ENCODE peak calls at places on chromosomes 13 and 19, in five cellular contexts. One of them, this sample, is unnamed.

GRCh38 chr19:42062381-42062780 is 7.6 kb downstream of the GRIK5 start:
- DNase-seq in Peyer's patch: no peak
- DNase-seq in SK-N-SH: no peak
- DNase-seq in cardiac muscle cell: no peak
- DNase-seq in foreskin keratinocyte: no peak
- DNase-seq in this sample: no peak

GRCh38 chr19:40407714-40408600 is 5.2 kb downstream of the PRX start:
- DNase-seq in foreskin keratinocyte: no peak
- DNase-seq in SK-N-SH: no peak
- DNase-seq in cardiac muscle cell: no peak
- DNase-seq in Peyer's patch: peak
- DNase-seq in this sample: no peak

GRCh38 chr13:109220631-109221030 is 565.8 kb downstream of the IRS2 start:
- DNase-seq in foreskin keratinocyte: no peak
- DNase-seq in SK-N-SH: no peak
- DNase-seq in Peyer's patch: no peak
- DNase-seq in cardiac muscle cell: no peak
- DNase-seq in this sample: no peak

GRCh38 chr19:39087907-39088686 is 3.9 kb downstream of the ACP7 start:
- DNase-seq in Peyer's patch: no peak
- DNase-seq in cardiac muscle cell: no peak
- DNase-seq in foreskin keratinocyte: no peak
- DNase-seq in SK-N-SH: no peak
- DNase-seq in this sample: no peak

GRCh38 chr19:55262359-55262758 is 3.5 kb upstream of the PPP6R1 start:
- DNase-seq in Peyer's patch: no peak
- DNase-seq in foreskin keratinocyte: no peak
- DNase-seq in SK-N-SH: no peak
- DNase-seq in cardiac muscle cell: no peak
- DNase-seq in this sample: no peak

GRCh38 chr13:30376426-30377311 is 45.6 kb upstream of the UBE2L5 start:
- DNase-seq in SK-N-SH: no peak
- DNase-seq in cardiac muscle cell: peak
- DNase-seq in Peyer's patch: peak
- DNase-seq in foreskin keratinocyte: no peak
- DNase-seq in this sample: peak

GRCh38 chr13:99371956-99372355 is 64.8 kb upstream of the GPR183 start:
- DNase-seq in cardiac muscle cell: no peak
- DNase-seq in Peyer's patch: peak
- DNase-seq in SK-N-SH: no peak
- DNase-seq in foreskin keratinocyte: no peak
- DNase-seq in this sample: no peak

GRCh38 chr19:6564393-6564792 is 26.6 kb downstream of the CD70 start:
- DNase-seq in foreskin keratinocyte: no peak
- DNase-seq in Peyer's patch: no peak
- DNase-seq in cardiac muscle cell: no peak
- DNase-seq in SK-N-SH: no peak
- DNase-seq in this sample: peak

GRCh38 chr13:101520672-101521071 is 68.2 kb downstream of the ITGBL1 start:
- DNase-seq in foreskin keratinocyte: peak
- DNase-seq in cardiac muscle cell: no peak
- DNase-seq in SK-N-SH: no peak
- DNase-seq in Peyer's patch: no peak
- DNase-seq in this sample: no peak

GRCh38 chr13:80100636-80101035 is 240.3 kb downstream of the SPRY2 start:
- DNase-seq in cardiac muscle cell: no peak
- DNase-seq in foreskin keratinocyte: no peak
- DNase-seq in Peyer's patch: no peak
- DNase-seq in SK-N-SH: no peak
- DNase-seq in this sample: no peak

GRCh38 chr13:96650301-96650886 is 343.9 kb downstream of the OXGR1 start:
- DNase-seq in cardiac muscle cell: no peak
- DNase-seq in SK-N-SH: no peak
- DNase-seq in Peyer's patch: no peak
- DNase-seq in foreskin keratinocyte: peak
- DNase-seq in this sample: no peak

GRCh38 chr19:30284885-30285284 is 87.3 kb upstream of the ZNF536 start:
- DNase-seq in cardiac muscle cell: no peak
- DNase-seq in foreskin keratinocyte: no peak
- DNase-seq in SK-N-SH: no peak
- DNase-seq in Peyer's patch: no peak
- DNase-seq in this sample: no peak

GRCh38 chr19:34409189-34410164 is 5.3 kb downstream of the PDCD2L start:
- DNase-seq in SK-N-SH: no peak
- DNase-seq in Peyer's patch: peak
- DNase-seq in cardiac muscle cell: no peak
- DNase-seq in foreskin keratinocyte: no peak
- DNase-seq in this sample: no peak

GRCh38 chr13:41056996-41057711 is 4.2 kb upstream of the WBP4 start:
- DNase-seq in foreskin keratinocyte: no peak
- DNase-seq in Peyer's patch: no peak
- DNase-seq in cardiac muscle cell: no peak
- DNase-seq in SK-N-SH: no peak
- DNase-seq in this sample: no peak

DNA sequence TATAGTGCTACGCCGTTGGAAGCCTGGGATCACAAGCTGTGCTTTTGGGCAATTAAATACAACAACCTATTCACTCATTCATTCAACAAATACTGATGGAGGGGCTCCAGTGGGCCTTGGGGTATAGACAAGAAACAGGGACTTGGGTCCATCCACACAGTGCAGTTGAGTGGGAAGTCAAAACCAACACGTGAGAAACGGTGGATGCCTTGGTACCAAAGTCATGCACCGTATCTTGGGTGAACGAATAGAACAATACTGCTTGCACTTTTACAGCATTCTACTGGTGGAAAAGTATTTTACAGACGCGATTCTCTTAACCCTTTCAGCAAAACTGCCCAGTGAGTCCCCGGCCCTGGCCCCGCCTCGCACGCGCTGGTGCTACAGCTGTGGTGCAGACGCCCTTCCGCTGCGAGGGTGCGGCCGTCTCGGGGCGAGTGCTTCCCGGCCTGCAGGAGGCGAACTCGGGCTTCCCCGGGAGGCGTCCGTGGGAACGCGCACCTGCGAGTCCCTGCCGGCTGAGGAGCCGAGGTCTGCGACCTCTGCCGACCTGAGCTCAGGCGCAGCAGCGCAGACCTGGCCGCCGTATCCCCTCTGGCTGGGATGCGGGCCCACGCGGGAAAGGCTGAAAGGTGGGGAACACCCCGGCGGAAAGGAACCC is 8.3 kb downstream of the TNFRSF19 start:
- DNase-seq in foreskin keratinocyte: no peak
- DNase-seq in SK-N-SH: peak
- DNase-seq in cardiac muscle cell: peak
- DNase-seq in Peyer's patch: peak
- DNase-seq in this sample: peak
- TF ChIP-seq CTCF in foreskin keratinocyte: peak
- TF ChIP-seq CTCF in SK-N-SH: peak
- TF ChIP-seq CTCF in cardiac muscle cell: peak
- TF ChIP-seq CTCF in Peyer's patch: peak
- TF ChIP-seq CTCF in this sample: peak

DNA sequence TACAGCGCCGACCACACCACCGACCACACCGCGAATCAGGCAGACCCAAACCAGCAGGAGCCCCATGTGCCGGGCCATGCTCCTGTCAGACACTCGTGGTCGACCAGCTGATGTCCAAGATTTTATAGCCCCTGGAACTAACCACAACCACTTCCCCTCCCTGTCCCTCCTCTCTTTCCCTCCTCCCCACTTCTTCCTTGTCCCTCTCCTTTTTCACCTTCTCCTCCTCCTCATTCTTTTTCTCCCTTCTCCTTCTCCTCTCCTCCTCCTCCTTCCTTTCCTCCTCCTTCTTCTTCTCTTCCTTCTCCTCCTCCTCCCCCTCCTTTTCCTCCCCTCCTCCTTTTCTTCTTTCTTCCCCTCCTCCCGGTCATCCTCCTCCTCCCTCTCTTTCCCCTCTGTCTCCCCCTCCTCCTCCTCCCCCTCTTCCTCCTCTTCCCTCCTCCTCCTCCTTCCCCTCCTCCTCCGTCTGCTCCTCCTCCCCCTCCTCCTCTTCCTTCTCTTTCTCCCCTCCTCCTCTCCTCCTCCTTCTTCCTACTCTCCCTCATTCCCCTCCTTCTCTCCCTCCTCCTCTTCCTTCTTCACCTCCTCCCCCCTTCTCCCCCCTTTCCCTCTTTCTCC is 670 bp downstream of the BSPH1 start:
- DNase-seq in foreskin keratinocyte: no peak
- DNase-seq in SK-N-SH: no peak
- DNase-seq in Peyer's patch: no peak
- DNase-seq in cardiac muscle cell: no peak
- DNase-seq in this sample: no peak
- TF ChIP-seq CTCF in foreskin keratinocyte: no peak
- TF ChIP-seq CTCF in SK-N-SH: no peak
- TF ChIP-seq CTCF in Peyer's patch: no peak
- TF ChIP-seq CTCF in cardiac muscle cell: no peak
- TF ChIP-seq CTCF in this sample: no peak

DNA sequence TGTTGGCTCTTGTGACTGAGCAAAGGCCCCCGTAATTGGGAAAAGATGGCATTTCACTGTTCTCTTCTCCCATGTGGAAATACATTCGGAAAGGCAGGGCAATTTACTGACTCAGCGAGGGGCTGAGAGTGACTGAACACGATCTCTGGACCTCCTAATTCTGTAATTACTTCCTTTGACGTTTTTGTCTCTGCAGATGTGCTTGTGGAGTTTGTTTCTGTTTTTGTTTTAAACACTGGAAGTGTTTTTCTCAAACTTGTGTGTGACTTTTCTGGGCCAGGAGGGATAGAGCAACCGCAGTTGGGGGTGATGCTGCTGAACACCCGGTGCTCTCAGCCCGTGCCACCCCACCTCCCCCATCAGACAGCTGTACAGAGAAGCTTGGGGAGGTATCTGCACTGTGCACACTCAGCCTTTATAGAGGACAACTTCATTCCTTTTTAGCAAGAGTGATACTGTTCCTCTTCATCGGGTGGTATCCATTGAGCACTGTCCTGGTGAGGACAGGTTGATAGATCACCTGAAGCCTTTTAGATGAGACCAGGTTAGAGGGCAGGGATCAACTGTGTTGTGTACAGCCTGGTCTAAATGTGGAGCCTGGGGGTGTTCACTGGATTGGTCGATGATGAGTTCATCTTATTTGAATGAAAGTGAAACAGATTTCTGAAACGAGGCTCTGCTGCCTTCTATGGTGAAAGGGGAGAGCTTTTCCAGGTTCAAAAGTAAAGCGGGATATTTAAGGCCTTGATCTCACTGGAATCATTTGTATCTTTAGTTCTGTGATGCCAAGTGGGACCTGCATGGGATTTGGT is 117.4 kb downstream of the ESD start:
- DNase-seq in foreskin keratinocyte: no peak
- DNase-seq in SK-N-SH: peak
- DNase-seq in Peyer's patch: peak
- DNase-seq in cardiac muscle cell: no peak
- DNase-seq in this sample: peak
- TF ChIP-seq CTCF in foreskin keratinocyte: peak
- TF ChIP-seq CTCF in SK-N-SH: peak
- TF ChIP-seq CTCF in Peyer's patch: no peak
- TF ChIP-seq CTCF in cardiac muscle cell: peak
- TF ChIP-seq CTCF in this sample: no peak

DNA sequence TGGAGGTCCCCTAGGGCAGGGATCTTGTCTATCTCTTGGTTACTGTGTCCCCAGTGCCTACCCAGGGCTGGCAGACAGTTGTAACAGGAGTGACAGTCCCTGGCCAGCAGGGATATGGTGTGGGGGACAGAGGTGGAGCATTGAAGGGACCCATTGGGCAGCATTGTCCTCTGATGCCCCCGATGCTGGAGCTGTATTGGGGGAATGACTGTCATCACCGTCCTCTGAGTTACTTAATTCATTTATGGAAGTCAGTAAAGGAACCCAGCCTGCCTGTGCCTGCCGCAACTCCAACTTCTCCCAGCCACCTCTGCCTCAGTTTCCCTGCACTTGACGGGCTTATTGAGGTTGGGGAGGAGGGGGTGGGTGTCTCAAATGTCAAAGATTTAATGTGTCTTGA is 1.1 kb upstream of the KLF2 start:
- DNase-seq in cardiac muscle cell: no peak
- DNase-seq in SK-N-SH: no peak
- DNase-seq in Peyer's patch: no peak
- DNase-seq in foreskin keratinocyte: no peak
- DNase-seq in this sample: no peak
- TF ChIP-seq CTCF in cardiac muscle cell: no peak
- TF ChIP-seq CTCF in SK-N-SH: no peak
- TF ChIP-seq CTCF in Peyer's patch: no peak
- TF ChIP-seq CTCF in foreskin keratinocyte: no peak
- TF ChIP-seq CTCF in this sample: no peak

GRCh38 chr19:1811942-1812425 is at the start of gene ATP8B3:
- DNase-seq in foreskin keratinocyte: no peak
- DNase-seq in Peyer's patch: peak
- DNase-seq in cardiac muscle cell: no peak
- DNase-seq in SK-N-SH: peak
- DNase-seq in this sample: peak
- TF ChIP-seq CTCF in foreskin keratinocyte: peak
- TF ChIP-seq CTCF in Peyer's patch: no peak
- TF ChIP-seq CTCF in cardiac muscle cell: peak
- TF ChIP-seq CTCF in SK-N-SH: peak
- TF ChIP-seq CTCF in this sample: no peak

This sample was measured in GM20000.